ENCODE peak calls at places on chromosomes 13 and 19, in seven cellular contexts. V is tibial nerve, B is suprapubic skin, G is stomach, Q is ovary, D is transverse colon, E is A549. S is an unnamed sample.

GRCh38 chr13:59776924-59777690 is 386.6 kb downstream of the DIAPH3 start:
- DNase-seq in E (no peak), B (no peak), V (no peak), Q (no peak), D (no peak), G (no peak), S (no peak)

GRCh38 chr19:19546751-19547162 is 8.7 kb downstream of the CILP2 start:
- DNase-seq in G (no peak), E (no peak), B (no peak), Q (no peak), V (no peak), D (no peak), S (no peak)

GRCh38 chr13:106415427-106415826 is 120.0 kb downstream of the EFNB2 start:
- DNase-seq in G (no peak), Q (no peak), D (no peak), V (no peak), E (no peak), B (no peak), S (no peak)

GRCh38 chr13:50435011-50435410 is 408.5 kb downstream of the DLEU7 start:
- DNase-seq in D (no peak), E (no peak), B (no peak), Q (no peak), V (no peak), G (no peak), S (no peak)

GRCh38 chr19:10927691-10928562 is 512 bp downstream of the YIPF2 start:
- DNase-seq in Q (no peak), G (no peak), D (no peak), B (no peak), V (no peak), E (no peak), S (no peak)

GRCh38 chr13:112356190-112356589 is 20.0 kb upstream of the SPACA7 start:
- DNase-seq in B (no peak), V (no peak), Q (no peak), E (no peak), D (no peak), G (no peak), S (no peak)

GRCh38 chr19:45142016-45142727 is 18.6 kb downstream of the NKPD1 start:
- DNase-seq in D (no peak), E (no peak), Q (no peak), G (no peak), V (no peak), B (no peak), S (no peak)

GRCh38 chr13:72109863-72110262 is 242.9 kb upstream of the DACH1 start:
- DNase-seq in D (no peak), V (no peak), G (no peak), Q (no peak), B (no peak), E (no peak), S (no peak)

GRCh38 chr19:47012620-47013019 is 7.0 kb upstream of the NPAS1 start:
- DNase-seq in E (no peak), V (no peak), Q (no peak), G (no peak), D (no peak), B (no peak), S (no peak)

GRCh38 chr13:43238341-43239083 is 215.1 kb downstream of the DNAJC15 start:
- DNase-seq in Q (no peak), E (no peak), B (no peak), G (no peak), D (no peak), V (no peak), S (no peak)

GRCh38 chr13:113724016-113724758 is 34.8 kb upstream of the TMEM255B start:
- DNase-seq in D (no peak), G (no peak), V (no peak), Q (no peak), E (no peak), B (no peak), S (no peak)

GRCh38 chr19:47152205-47152604 is 21.6 kb downstream of the SAE1 start:
- DNase-seq in D (no peak), Q (no peak), E (no peak), G (no peak), B (no peak), V (no peak), S (no peak)

GRCh38 chr19:42402376-42403116 is 12.4 kb upstream of the CNFN start:
- DNase-seq in V (no peak), Q (no peak), B (no peak), D (no peak), E (no peak), G (no peak), S (peak)

GRCh38 chr19:35006342-35006998 is 6.3 kb downstream of the GRAMD1A start:
- DNase-seq in B (no peak), G (peak), E (peak), D (peak), V (no peak), Q (no peak), S (no peak)

GRCh38 chr13:91355826-91356710 is 8.6 kb downstream of the MIR17HG start:
- DNase-seq in E (no peak), V (no peak), G (no peak), Q (no peak), D (no peak), B (no peak), S (no peak)

DNA sequence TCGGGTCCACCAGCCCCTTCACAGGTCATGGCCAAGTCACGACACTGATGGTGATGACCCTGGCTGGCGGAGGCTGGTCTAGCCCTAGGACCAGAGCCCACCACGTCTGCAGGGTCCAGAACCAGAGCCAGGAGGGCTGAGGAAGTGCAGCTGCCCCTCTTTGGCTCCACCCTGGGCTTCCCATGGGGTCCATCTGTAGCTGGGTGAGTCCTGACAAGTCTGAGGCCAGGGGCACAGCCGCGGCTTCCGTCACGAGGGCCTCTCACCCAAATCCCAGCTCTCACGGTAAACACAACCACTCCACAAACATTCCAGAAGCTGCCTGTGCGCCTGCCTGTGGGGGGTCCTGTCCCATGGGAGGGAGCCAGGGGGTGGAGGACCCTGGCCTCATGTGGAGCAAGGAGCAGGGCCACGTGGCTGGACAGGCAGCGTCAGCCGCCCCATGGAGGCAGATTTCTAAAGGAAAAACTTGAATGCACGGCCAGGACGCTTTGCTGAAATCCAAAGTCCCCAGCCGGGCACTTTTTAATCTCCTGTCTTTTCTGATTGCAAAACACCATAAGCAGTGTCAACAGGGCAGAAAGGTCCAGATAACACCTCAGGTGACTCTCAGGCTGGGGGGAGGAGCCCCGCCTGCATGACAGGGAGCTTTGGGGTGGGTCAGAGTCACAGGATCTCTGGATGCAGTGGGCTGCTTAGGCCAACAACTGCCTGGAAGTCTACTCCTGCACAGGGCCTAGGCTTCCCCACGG is 29.9 kb downstream of the CEBPG start:
- DNase-seq in V (no peak), D (peak), B (no peak), Q (no peak), G (peak), E (no peak), S (peak)
- TF ChIP-seq EP300 in V (no peak), D (no peak), B (no peak), Q (no peak), G (no peak), E (no peak), S (no peak)

DNA sequence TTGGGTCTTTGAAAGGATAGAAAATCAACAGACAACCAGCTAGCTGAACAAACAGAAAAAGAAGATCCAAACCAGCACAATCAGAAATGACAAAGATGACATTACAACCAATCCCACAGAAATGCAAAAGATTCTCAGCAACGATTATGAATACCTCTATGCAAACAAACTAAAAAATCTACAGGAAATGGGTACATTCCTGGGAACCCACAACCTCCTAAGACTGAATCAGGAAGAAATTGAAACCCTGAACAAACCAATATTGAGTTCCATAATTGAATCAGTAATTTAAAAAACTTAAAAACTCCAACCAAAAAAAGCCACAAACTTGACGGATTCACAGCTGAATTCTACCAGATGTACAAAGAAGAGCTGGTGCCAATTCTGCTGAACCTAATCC is 20.9 kb upstream of the C1QTNF9B start:
- DNase-seq in B (no peak), G (no peak), Q (no peak), V (no peak), E (no peak), D (no peak), S (no peak)
- TF ChIP-seq EP300 in B (no peak), G (no peak), Q (no peak), V (no peak), E (no peak), D (no peak), S (no peak)

DNA sequence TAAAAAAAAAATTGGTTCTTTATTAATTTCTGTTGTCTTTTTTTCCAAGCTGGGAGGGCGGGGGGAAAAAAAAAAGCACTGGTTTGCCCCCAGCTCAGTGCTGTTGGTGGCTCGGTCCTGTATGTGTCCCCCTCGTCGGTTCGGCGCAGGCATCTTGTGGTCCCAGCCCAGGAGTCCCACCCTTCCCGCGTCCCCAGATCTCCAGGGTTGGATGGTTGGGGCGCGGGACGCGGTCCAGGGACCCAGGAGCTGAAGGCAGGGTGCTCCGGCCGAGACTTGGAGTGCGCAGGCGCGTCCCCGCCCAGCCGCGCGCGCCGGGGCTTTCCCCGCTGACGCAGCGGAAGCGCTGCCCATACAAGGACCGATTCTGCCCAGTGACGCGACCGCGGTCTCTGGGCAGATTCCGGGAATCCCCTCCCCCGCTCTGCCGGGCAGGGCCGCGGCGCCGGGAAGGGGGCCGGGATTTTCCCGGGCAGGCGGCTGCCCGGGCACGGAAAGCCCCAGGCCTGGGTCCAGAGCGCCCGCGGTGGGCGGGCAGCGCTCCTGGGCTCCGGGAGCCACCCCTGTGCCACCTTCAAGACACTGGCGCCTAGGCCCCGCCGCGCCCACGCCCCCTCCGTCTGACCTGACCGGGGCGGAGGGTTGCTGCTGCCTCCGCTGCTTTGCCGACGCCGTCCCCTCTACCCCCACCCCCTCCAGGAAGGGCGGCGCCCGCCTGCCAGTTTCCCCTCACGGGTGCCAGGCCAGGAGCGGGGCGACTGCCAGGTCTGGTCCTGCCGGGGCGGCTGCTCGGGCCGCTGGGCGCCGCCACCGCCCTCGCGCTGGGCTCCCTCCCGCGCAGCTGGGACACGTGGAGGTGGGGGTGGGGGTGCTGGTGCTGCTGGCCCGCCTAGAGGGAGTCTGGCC is 2.3 kb downstream of the JUNB start:
- DNase-seq in V (peak), G (peak), E (peak), D (peak), Q (peak), B (peak), S (peak)
- TF ChIP-seq EP300 in V (peak), G (peak), E (peak), D (peak), Q (peak), B (peak), S (peak)

DNA sequence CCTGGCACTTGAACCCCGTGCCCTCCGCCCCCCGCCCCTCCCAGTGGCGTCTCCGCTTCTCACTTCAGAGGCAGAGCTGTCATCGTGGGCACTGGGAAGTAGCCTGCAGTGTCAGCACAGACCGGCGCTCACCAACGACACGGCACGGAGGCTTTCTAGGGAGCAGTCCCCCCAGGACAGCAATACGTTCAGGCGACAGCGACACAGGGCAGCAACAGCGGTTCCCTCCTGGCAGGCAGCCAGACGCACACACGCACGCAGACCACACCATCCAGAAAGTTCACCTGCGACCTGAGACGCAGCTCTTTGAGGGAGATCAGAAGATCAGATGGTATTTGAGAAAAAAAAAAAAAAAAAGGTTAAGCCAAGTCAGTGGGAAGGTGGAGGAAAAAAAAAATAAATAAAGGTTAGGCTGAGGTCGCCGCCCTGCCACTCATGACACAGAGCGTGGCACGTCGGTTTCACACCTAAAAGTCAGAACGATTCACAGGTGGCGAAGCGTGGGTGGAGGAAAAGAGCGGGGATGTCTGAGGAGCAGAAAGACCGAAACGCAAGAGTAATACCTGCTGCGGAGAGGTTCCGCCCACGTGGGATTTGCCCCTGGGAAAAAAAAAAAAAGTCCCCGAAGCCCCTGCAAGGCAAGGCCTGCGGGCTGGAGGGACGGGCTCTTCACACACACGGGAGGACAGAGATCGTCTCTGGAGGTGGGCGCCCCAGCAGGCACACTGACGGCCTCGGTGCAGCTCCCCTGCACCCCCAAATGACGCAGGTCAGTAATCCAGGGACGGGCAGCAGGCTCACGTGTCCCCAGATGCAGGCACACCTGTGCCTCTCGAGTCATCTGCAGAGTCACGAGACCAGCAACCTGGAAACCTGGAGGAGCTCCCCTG is 94.5 kb downstream of the GNG7 start:
- DNase-seq in E (no peak), Q (no peak), G (no peak), V (no peak), D (peak), B (no peak), S (peak)
- TF ChIP-seq EP300 in E (no peak), Q (no peak), G (no peak), V (no peak), D (no peak), B (no peak), S (no peak)

DNA sequence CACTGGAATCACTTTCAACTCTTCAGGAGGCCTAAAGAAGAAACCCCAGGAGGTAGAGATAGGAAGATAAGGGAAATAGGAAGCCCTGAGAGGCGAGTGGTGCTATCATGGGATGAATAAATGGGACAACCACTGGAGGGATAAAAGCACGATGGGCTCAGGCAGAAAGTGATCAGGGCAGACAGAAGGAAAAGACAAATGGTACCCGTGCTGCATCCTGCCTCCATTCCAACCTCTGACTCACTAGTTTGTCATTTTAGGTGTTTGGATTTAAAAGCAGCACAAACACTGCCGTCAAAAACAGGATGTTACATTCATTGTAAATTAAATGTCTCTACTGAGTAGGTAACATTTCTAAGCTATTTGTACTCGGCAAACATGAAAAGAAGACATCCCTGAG is 314.3 kb upstream of the HTR2A start:
- DNase-seq in V (no peak), G (no peak), Q (no peak), E (no peak), D (no peak), B (no peak), S (no peak)
- TF ChIP-seq EP300 in V (no peak), G (no peak), Q (no peak), E (no peak), D (no peak), B (no peak), S (no peak)

GRCh38 chr13:41061075-41061913 is at the start of gene WBP4:
- DNase-seq in V (peak), E (peak), G (peak), B (peak), Q (peak), D (peak), S (peak)
- TF ChIP-seq EP300 in V (no peak), E (no peak), G (peak), B (no peak), Q (no peak), D (peak), S (peak)

GRCh38 chr13:32200741-32201140 is 114.4 kb downstream of the ZAR1L start:
- DNase-seq in G (no peak), D (no peak), B (no peak), E (no peak), Q (no peak), V (no peak), S (no peak)

GRCh38 chr13:32199168-32199567 is 116.0 kb downstream of the ZAR1L start:
- DNase-seq in D (no peak), G (no peak), B (no peak), Q (no peak), V (no peak), E (no peak), S (no peak)

GRCh38 chr13:32191452-32191998 is 123.6 kb downstream of the ZAR1L start:
- DNase-seq in E (no peak), D (no peak), G (no peak), Q (no peak), B (no peak), V (no peak), S (no peak)

GRCh38 chr13:32195713-32196112 is 119.5 kb downstream of the ZAR1L start:
- DNase-seq in B (no peak), D (no peak), V (no peak), E (no peak), Q (no peak), G (no peak), S (no peak)
- TF ChIP-seq EP300 in B (no peak), D (no peak), V (no peak), E (no peak), Q (no peak), G (no peak), S (no peak)

GRCh38 chr19:1849999-1850398 is 1.7 kb upstream of the REXO1 start:
- DNase-seq in E (no peak), B (no peak), G (no peak), V (no peak), D (no peak), Q (no peak), S (no peak)

GRCh38 chr19:1847348-1847683 is 967 bp downstream of the REXO1 start:
- DNase-seq in V (no peak), Q (no peak), G (no peak), D (no peak), B (no peak), E (no peak), S (no peak)

GRCh38 chr19:1849132-1849474 is 820 bp upstream of the REXO1 start:
- DNase-seq in Q (no peak), E (no peak), V (no peak), D (no peak), G (no peak), B (no peak), S (no peak)

GRCh38 chr19:1847684-1848398 is 442 bp downstream of the REXO1 start:
- DNase-seq in Q (no peak), E (no peak), V (no peak), G (no peak), B (no peak), D (peak), S (no peak)

GRCh38 chr19:1848399-1849131 is at the start of gene REXO1:
- DNase-seq in V (peak), B (peak), D (peak), E (peak), G (peak), Q (peak), S (peak)
- TF ChIP-seq EP300 in V (no peak), B (no peak), D (no peak), E (no peak), G (no peak), Q (no peak), S (no peak)

GRCh38 chr19:33039108-33039599 is 25.5 kb downstream of the RHPN2 start:
- DNase-seq in G (no peak), Q (no peak), E (no peak), V (no peak), B (no peak), D (no peak), S (no peak)

GRCh38 chr19:33039815-33040214 is 24.9 kb downstream of the RHPN2 start:
- DNase-seq in B (no peak), G (no peak), E (no peak), D (no peak), Q (no peak), V (no peak), S (no peak)

GRCh38 chr19:33035461-33035860 is 29.2 kb downstream of the RHPN2 start:
- DNase-seq in D (no peak), G (no peak), E (no peak), B (no peak), Q (no peak), V (no peak), S (no peak)

GRCh38 chr19:33040994-33041827 is 23.5 kb downstream of the RHPN2 start:
- DNase-seq in B (no peak), V (no peak), G (peak), D (peak), E (peak), Q (no peak), S (no peak)
- TF ChIP-seq EP300 in B (no peak), V (no peak), G (no peak), D (peak), E (peak), Q (no peak), S (no peak)

S was measured in sigmoid colon.